ENCODE peak calls at places on chromosome X, in eight cellular contexts. E is A549, P is H9, B is fibroblast of lung, W is mesenchymal stem cell, D is mammary epithelial cell, Z is trophoblast cell, V is IMR-90. R is an unnamed sample.

GRCh38 chrX:100328342-100328741 is 81.7 kb downstream of the PCDH19 start:
- DNase-seq in D (no peak), E (no peak), W (no peak), B (no peak), V (no peak), P (no peak), Z (no peak), R (no peak)

GRCh38 chrX:105307762-105308161 is 87.3 kb upstream of the TEX13A start:
- DNase-seq in E (no peak), V (peak; percentile 29), B (peak; percentile 34), Z (peak; percentile 62), W (no peak), D (peak; percentile 23), P (no peak), R (no peak)

GRCh38 chrX:3184176-3184930 is 143.1 kb downstream of the ARSF start:
- DNase-seq in E (no peak), V (peak; percentile 94), Z (peak; percentile 51), B (peak; percentile 92), P (no peak), W (peak; percentile 97), D (no peak), R (no peak)

GRCh38 chrX:4253092-4253491 is 539.6 kb upstream of the PRKX start:
- DNase-seq in P (no peak), W (no peak), Z (no peak), D (no peak), E (no peak), V (no peak), B (no peak), R (peak; percentile 7)

GRCh38 chrX:54066841-54067240 is 22.6 kb upstream of the PHF8 start:
- DNase-seq in Z (no peak), B (peak; percentile 51), E (no peak), P (no peak), V (peak; percentile 65), W (peak; percentile 2), D (peak; percentile 41), R (no peak)

GRCh38 chrX:51332188-51332942 is at the start of gene NUDT10:
- DNase-seq in Z (peak; percentile 25), W (peak; percentile 12), B (peak; percentile 58), D (peak; percentile 51), P (peak; percentile 87), V (peak; percentile 10), E (no peak), R (no peak)

GRCh38 chrX:77785400-77785745 is 643 bp downstream of the ATRX start:
- DNase-seq in E (peak; percentile 28), V (peak; percentile 8), B (peak; percentile 16), Z (peak; percentile 1), P (peak; percentile 32), W (peak; percentile 35), D (peak; percentile 16), R (no peak)

GRCh38 chrX:70433848-70434351 is 10.7 kb upstream of the DLG3 start:
- DNase-seq in P (peak; percentile 84), D (peak; percentile 42), V (peak; percentile 31), Z (peak; percentile 61), B (peak; percentile 34), W (peak; percentile 62), E (peak; percentile 53), R (peak; percentile 72)

GRCh38 chrX:38055170-38055847 is 49.0 kb downstream of the SYTL5 start:
- DNase-seq in Z (no peak), E (no peak), W (no peak), D (peak; percentile 60), V (peak; percentile 31), B (peak; percentile 79), P (no peak), R (no peak)

GRCh38 chrX:55007633-55008032 is 7.5 kb downstream of the APEX2 start:
- DNase-seq in Z (peak; percentile 8), P (no peak), W (peak; percentile 60), V (peak; percentile 63), D (peak; percentile 53), B (peak; percentile 76), E (no peak), R (no peak)

GRCh38 chrX:23548164-23548563 is 119.1 kb upstream of the PRDX4 start:
- DNase-seq in W (no peak), V (no peak), E (no peak), B (peak; percentile 66), Z (no peak), D (no peak), P (no peak), R (no peak)

GRCh38 chrX:70166601-70167590 is 10.4 kb upstream of the DGAT2L6 start:
- DNase-seq in Z (peak; percentile 54), P (no peak), W (peak; percentile 70), B (peak; percentile 78), V (peak; percentile 83), E (peak; percentile 12), D (peak; percentile 78), R (no peak)

GRCh38 chrX:145821291-145821897 is 3.8 kb downstream of the SLITRK2 start:
- DNase-seq in D (no peak), B (no peak), P (peak; percentile 71), V (no peak), Z (no peak), W (no peak), E (no peak), R (no peak)

GRCh38 chrX:70481424-70481823 is 36.8 kb downstream of the DLG3 start:
- DNase-seq in Z (no peak), B (no peak), E (no peak), W (peak; percentile 54), V (no peak), P (no peak), D (no peak), R (no peak)

GRCh38 chrX:23341452-23341851 is 6.8 kb downstream of the PTCHD1 start:
- DNase-seq in W (no peak), D (no peak), V (no peak), P (peak; percentile 74), E (no peak), B (peak; percentile 39), Z (peak; percentile 15), R (no peak)

GRCh38 chrX:103607385-103608304 is at the start of gene TCEAL3:
- DNase-seq in W (peak; percentile 53), D (no peak), P (peak; percentile 82), Z (no peak), B (peak; percentile 47), E (peak; percentile 15), V (peak; percentile 26), R (no peak)

GRCh38 chrX:22150371-22150770 is 118.2 kb downstream of the PHEX start:
- DNase-seq in W (no peak), Z (no peak), V (no peak), E (no peak), P (no peak), D (no peak), B (no peak), R (no peak)

GRCh38 chrX:139932077-139932900 is 564 bp downstream of the ATP11C start:
- DNase-seq in W (peak; percentile 37), Z (peak; percentile 48), V (peak; percentile 26), E (peak; percentile 33), P (no peak), B (peak; percentile 36), D (peak; percentile 35), R (peak; percentile 43)

GRCh38 chrX:78514852-78515251 is 144.3 kb downstream of the RTL3 start:
- DNase-seq in P (peak; percentile 76), D (peak; percentile 37), V (no peak), B (peak; percentile 12), E (no peak), Z (no peak), W (no peak), R (peak; percentile 63)

GRCh38 chrX:39519566-39520301 is 578.0 kb downstream of the BCOR start:
- DNase-seq in P (no peak), B (no peak), E (no peak), V (no peak), Z (no peak), D (no peak), W (no peak), R (no peak)

GRCh38 chrX:108399427-108400165 is 38.6 kb downstream of the COL4A6 start:
- DNase-seq in W (no peak), Z (no peak), V (peak; percentile 10), D (peak; percentile 86), B (peak; percentile 16), E (no peak), P (no peak), R (no peak)

GRCh38 chrX:103540145-103540544 is 20.9 kb upstream of the RAB40A start:
- DNase-seq in Z (peak; percentile 59), P (no peak), B (peak; percentile 49), V (peak; percentile 58), D (peak; percentile 43), E (no peak), W (peak; percentile 10), R (no peak)

GRCh38 chrX:123476636-123477219 is 256.1 kb downstream of the THOC2 start:
- DNase-seq in Z (peak; percentile 1), W (no peak), D (no peak), E (no peak), P (no peak), B (peak; percentile 3), V (no peak), R (no peak)

GRCh38 chrX:34654939-34655338 is 2.1 kb downstream of the TMEM47 start:
- DNase-seq in E (no peak), D (peak; percentile 3), P (no peak), V (no peak), B (peak; percentile 20), Z (no peak), W (peak; percentile 14), R (no peak)
- H3K4me2 ChIP-seq in E (no peak overlapping the region), D (peak overlapping the region; percentile 81), P (peak overlapping the region; percentile 95), V (peak overlapping the region; percentile 97), B (peak overlapping the region; percentile 77), Z (peak overlapping the region; percentile 55), W (peak overlapping the region; percentile 22), R (no peak overlapping the region)

DNA sequence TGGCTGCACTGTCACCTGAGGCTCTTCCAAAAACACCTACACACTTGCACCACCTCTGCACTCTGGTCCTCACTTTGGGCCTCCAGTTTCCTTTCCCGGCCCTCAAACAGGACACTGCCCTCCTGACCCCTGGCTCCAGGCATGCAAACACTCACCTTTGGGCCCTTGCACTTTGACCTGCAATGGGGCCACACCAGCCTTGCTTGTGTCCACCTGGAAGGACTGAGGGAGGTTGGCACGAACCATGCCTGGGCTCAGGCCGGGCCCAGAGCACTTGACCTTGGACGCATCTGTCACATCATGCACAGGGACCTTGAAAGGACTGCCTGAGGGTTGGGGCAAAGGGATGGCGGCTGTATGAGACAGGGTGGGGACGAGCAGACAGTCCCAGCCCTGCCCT is 15.6 kb downstream of the FLNA start:
- DNase-seq in D (no peak), W (no peak), B (no peak), E (no peak), V (no peak), Z (no peak), P (no peak), R (no peak)
- H3K4me2 ChIP-seq in D (no peak overlapping the region), W (no peak overlapping the region), B (no peak overlapping the region), E (peak overlapping the region; percentile 5), V (no peak overlapping the region), Z (no peak overlapping the region), P (no peak overlapping the region), R (no peak overlapping the region)

DNA sequence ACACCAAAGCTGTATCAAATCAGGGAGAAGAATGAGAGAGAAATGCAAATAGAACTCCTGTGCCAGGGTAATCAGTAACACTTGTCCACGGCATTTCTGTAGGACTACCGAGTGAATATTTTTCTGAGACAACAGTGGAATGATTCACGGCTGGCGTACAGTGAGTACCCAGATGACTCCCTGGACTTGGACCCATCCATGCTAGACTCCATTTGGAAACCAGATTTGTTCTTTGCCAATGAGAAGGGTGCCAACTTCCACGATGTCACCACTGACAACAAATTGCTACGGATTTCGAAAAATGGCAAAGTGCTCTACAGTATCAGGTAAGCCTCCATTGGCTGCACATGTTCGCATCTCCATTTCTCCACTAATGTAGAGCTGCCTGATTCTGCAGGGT is 51.7 kb downstream of the GLRA2 start:
- DNase-seq in B (no peak), E (no peak), P (no peak), W (no peak), Z (no peak), D (no peak), V (no peak), R (no peak)
- H3K4me2 ChIP-seq in B (no peak overlapping the region), E (no peak overlapping the region), P (no peak overlapping the region), W (no peak overlapping the region), Z (no peak overlapping the region), D (no peak overlapping the region), V (no peak overlapping the region), R (no peak overlapping the region)

GRCh38 chrX:49101629-49101984 is 21.9 kb upstream of the WDR45 start:
- DNase-seq in D (no peak), B (no peak), V (no peak), W (no peak), P (peak; percentile 50), Z (no peak), E (no peak), R (no peak)
- H3K4me2 ChIP-seq in D (peak overlapping the region; percentile 80), B (peak overlapping the region; percentile 64), V (no peak overlapping the region), W (peak overlapping the region; percentile 70), P (no peak overlapping the region), Z (peak overlapping the region; percentile 94), E (peak overlapping the region; percentile 87), R (peak overlapping the region; percentile 65)

R was measured in MM.1S.